ENCODE peak calls at places on chromosome 1, in five cellular contexts. V is naive thymus-derived CD8-positive, alpha-beta T cell; J is stimulated activated naive CD8-positive, alpha-beta T cell treated with anti-CD3 and anti-CD28 coated beads, Interleukin-15, Interleukin-2, amounts not matched to agents 100 U/mL and 50 U/mL, for 24 hours; K is astrocyte of the spinal cord; F is HTR-8/SVneo. P is an unnamed sample.

GRCh38 chr1:176122282-176122681 is 84.8 kb downstream of the COP1 start:
- DNase-seq in K (no peak), F (no peak), J (no peak), V (no peak), P (no peak)

GRCh38 chr1:52460686-52461085 is 56.3 kb downstream of the PRPF38A start:
- DNase-seq in F (peak), J (no peak), K (no peak), V (no peak), P (peak)

GRCh38 chr1:75152092-75152491 is 17.9 kb downstream of the LHX8 start:
- DNase-seq in K (no peak), J (no peak), F (no peak), V (no peak), P (no peak)

GRCh38 chr1:211356723-211357418 is 30.2 kb downstream of the TRAF5 start:
- DNase-seq in K (peak), J (no peak), V (no peak), F (no peak), P (no peak)

GRCh38 chr1:50436489-50436888 is 13.2 kb upstream of the DMRTA2 start:
- DNase-seq in V (no peak), J (no peak), F (no peak), K (no peak), P (no peak)

GRCh38 chr1:59367269-59368006 is 70.5 kb downstream of the FGGY start:
- DNase-seq in V (no peak), F (peak), K (peak), J (no peak), P (no peak)

GRCh38 chr1:115545791-115546733 is 95.7 kb upstream of the VANGL1 start:
- DNase-seq in F (peak), K (peak), V (no peak), J (peak), P (peak)

GRCh38 chr1:186442651-186443114 is 18.2 kb downstream of the PDC start:
- DNase-seq in F (peak), J (no peak), K (peak), V (no peak), P (no peak)

GRCh38 chr1:224783006-224783651 is 146.3 kb upstream of the DNAH14 start:
- DNase-seq in J (no peak), F (no peak), K (no peak), V (no peak), P (no peak)

P was measured in NCI-H460.